ENCODE peak calls at places on chromosome 1, in nine cellular contexts. One of them, this sample, is unnamed.

GRCh38 chr1:65813956-65814355 is 21.3 kb downstream of the PDE4B start:
- DNase-seq in GM13977: no peak
- DNase-seq in foreskin keratinocyte: no peak
- DNase-seq in ovary: no peak
- DNase-seq in endodermal cell: no peak
- DNase-seq in mammary epithelial cell: peak; percentile 38
- DNase-seq in progenitor cell of endocrine pancreas: no peak
- DNase-seq in AG04449: no peak
- DNase-seq in transverse colon: no peak
- DNase-seq in this sample: no peak

GRCh38 chr1:200072636-200073285 is 45.3 kb downstream of the NR5A2 start:
- DNase-seq in progenitor cell of endocrine pancreas: no peak
- DNase-seq in foreskin keratinocyte: no peak
- DNase-seq in AG04449: no peak
- DNase-seq in endodermal cell: no peak
- DNase-seq in transverse colon: no peak
- DNase-seq in ovary: no peak
- DNase-seq in mammary epithelial cell: no peak
- DNase-seq in GM13977: no peak
- DNase-seq in this sample: no peak

GRCh38 chr1:235679005-235679404 is 29.4 kb upstream of the GNG4 start:
- DNase-seq in foreskin keratinocyte: no peak
- DNase-seq in endodermal cell: no peak
- DNase-seq in mammary epithelial cell: no peak
- DNase-seq in AG04449: no peak
- DNase-seq in ovary: no peak
- DNase-seq in transverse colon: no peak
- DNase-seq in progenitor cell of endocrine pancreas: no peak
- DNase-seq in GM13977: no peak
- DNase-seq in this sample: no peak

GRCh38 chr1:31615414-31615813 is 2.1 kb upstream of the HCRTR1 start:
- DNase-seq in GM13977: no peak
- DNase-seq in ovary: no peak
- DNase-seq in progenitor cell of endocrine pancreas: no peak
- DNase-seq in mammary epithelial cell: no peak
- DNase-seq in endodermal cell: no peak
- DNase-seq in AG04449: no peak
- DNase-seq in foreskin keratinocyte: no peak
- DNase-seq in transverse colon: no peak
- DNase-seq in this sample: no peak

GRCh38 chr1:244231572-244232315 is 180.7 kb downstream of the ZBTB18 start:
- DNase-seq in foreskin keratinocyte: no peak
- DNase-seq in AG04449: no peak
- DNase-seq in GM13977: no peak
- DNase-seq in mammary epithelial cell: peak; percentile 21
- DNase-seq in progenitor cell of endocrine pancreas: no peak
- DNase-seq in ovary: peak; percentile 21
- DNase-seq in transverse colon: no peak
- DNase-seq in endodermal cell: peak; percentile 50
- DNase-seq in this sample: no peak

GRCh38 chr1:115230281-115230680 is 107.8 kb downstream of the NGF start:
- DNase-seq in foreskin keratinocyte: no peak
- DNase-seq in transverse colon: no peak
- DNase-seq in ovary: no peak
- DNase-seq in endodermal cell: no peak
- DNase-seq in GM13977: no peak
- DNase-seq in progenitor cell of endocrine pancreas: no peak
- DNase-seq in mammary epithelial cell: peak; percentile 52
- DNase-seq in AG04449: no peak
- DNase-seq in this sample: no peak

GRCh38 chr1:214739621-214740238 is 136.7 kb downstream of the CENPF start:
- DNase-seq in GM13977: no peak
- DNase-seq in endodermal cell: no peak
- DNase-seq in progenitor cell of endocrine pancreas: no peak
- DNase-seq in foreskin keratinocyte: no peak
- DNase-seq in transverse colon: no peak
- DNase-seq in AG04449: no peak
- DNase-seq in mammary epithelial cell: no peak
- DNase-seq in ovary: no peak
- DNase-seq in this sample: no peak

GRCh38 chr1:67608661-67609571 is 76.1 kb upstream of the GADD45A start:
- DNase-seq in GM13977: no peak
- DNase-seq in ovary: no peak
- DNase-seq in endodermal cell: peak; percentile 36
- DNase-seq in transverse colon: no peak
- DNase-seq in foreskin keratinocyte: no peak
- DNase-seq in AG04449: no peak
- DNase-seq in mammary epithelial cell: no peak
- DNase-seq in progenitor cell of endocrine pancreas: no peak
- DNase-seq in this sample: no peak

GRCh38 chr1:86155807-86156561 is 588 bp downstream of the COL24A1 start:
- DNase-seq in foreskin keratinocyte: no peak
- DNase-seq in transverse colon: peak; percentile 18
- DNase-seq in ovary: peak; percentile 53
- DNase-seq in endodermal cell: peak; percentile 79
- DNase-seq in AG04449: no peak
- DNase-seq in GM13977: peak; percentile 28
- DNase-seq in mammary epithelial cell: no peak
- DNase-seq in progenitor cell of endocrine pancreas: peak; percentile 10
- DNase-seq in this sample: peak; percentile 30

GRCh38 chr1:198925575-198925974 is 286.7 kb downstream of the PTPRC start:
- DNase-seq in endodermal cell: no peak
- DNase-seq in AG04449: no peak
- DNase-seq in ovary: no peak
- DNase-seq in mammary epithelial cell: no peak
- DNase-seq in transverse colon: no peak
- DNase-seq in progenitor cell of endocrine pancreas: no peak
- DNase-seq in foreskin keratinocyte: no peak
- DNase-seq in GM13977: no peak
- DNase-seq in this sample: no peak

GRCh38 chr1:224245188-224245587 is 62.1 kb downstream of the DEGS1 start:
- DNase-seq in transverse colon: peak; percentile 53
- DNase-seq in mammary epithelial cell: no peak
- DNase-seq in foreskin keratinocyte: no peak
- DNase-seq in AG04449: no peak
- DNase-seq in progenitor cell of endocrine pancreas: no peak
- DNase-seq in ovary: no peak
- DNase-seq in GM13977: no peak
- DNase-seq in endodermal cell: no peak
- DNase-seq in this sample: peak; percentile 15

GRCh38 chr1:163655565-163655964 is 333.8 kb downstream of the NUF2 start:
- DNase-seq in foreskin keratinocyte: no peak
- DNase-seq in ovary: no peak
- DNase-seq in transverse colon: no peak
- DNase-seq in mammary epithelial cell: no peak
- DNase-seq in AG04449: no peak
- DNase-seq in GM13977: no peak
- DNase-seq in endodermal cell: no peak
- DNase-seq in progenitor cell of endocrine pancreas: no peak
- DNase-seq in this sample: no peak

GRCh38 chr1:11384170-11384554 is 94.8 kb upstream of the DISP3 start:
- DNase-seq in ovary: no peak
- DNase-seq in endodermal cell: no peak
- DNase-seq in foreskin keratinocyte: peak; percentile 50
- DNase-seq in AG04449: no peak
- DNase-seq in progenitor cell of endocrine pancreas: no peak
- DNase-seq in GM13977: no peak
- DNase-seq in mammary epithelial cell: peak; percentile 52
- DNase-seq in transverse colon: no peak
- DNase-seq in this sample: no peak

DNA sequence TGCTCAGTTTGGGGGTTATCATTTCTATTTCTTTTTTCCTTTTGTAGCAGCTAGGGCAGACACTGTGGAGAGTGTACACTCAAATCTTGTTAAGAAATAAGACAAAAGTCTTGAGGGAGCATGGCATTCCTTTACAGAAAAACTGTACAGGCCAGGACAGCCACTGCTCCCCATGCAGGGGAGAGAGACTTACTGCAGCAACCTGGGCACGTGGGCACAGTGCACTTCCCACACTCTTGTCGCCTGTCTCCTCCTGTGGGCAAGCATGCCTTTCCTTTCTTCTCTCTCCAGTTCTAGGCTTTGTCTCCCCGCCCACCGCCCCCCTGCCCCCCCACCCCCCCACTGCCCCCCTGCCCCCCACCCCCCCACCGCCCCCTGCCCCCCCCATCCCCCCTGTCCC is 51.9 kb downstream of the PHC2 start:
- DNase-seq in progenitor cell of endocrine pancreas: no peak
- DNase-seq in AG04449: no peak
- DNase-seq in GM13977: no peak
- DNase-seq in foreskin keratinocyte: no peak
- DNase-seq in transverse colon: no peak
- DNase-seq in endodermal cell: no peak
- DNase-seq in ovary: no peak
- DNase-seq in mammary epithelial cell: no peak
- DNase-seq in this sample: no peak
- TF ChIP-seq CTCF in progenitor cell of endocrine pancreas: no peak
- TF ChIP-seq CTCF in AG04449: no peak
- TF ChIP-seq CTCF in GM13977: no peak
- TF ChIP-seq CTCF in foreskin keratinocyte: no peak
- TF ChIP-seq CTCF in transverse colon: no peak
- TF ChIP-seq CTCF in endodermal cell: peak; percentile 38
- TF ChIP-seq CTCF in ovary: no peak
- TF ChIP-seq CTCF in mammary epithelial cell: peak; percentile 15
- TF ChIP-seq CTCF in this sample: no peak

DNA sequence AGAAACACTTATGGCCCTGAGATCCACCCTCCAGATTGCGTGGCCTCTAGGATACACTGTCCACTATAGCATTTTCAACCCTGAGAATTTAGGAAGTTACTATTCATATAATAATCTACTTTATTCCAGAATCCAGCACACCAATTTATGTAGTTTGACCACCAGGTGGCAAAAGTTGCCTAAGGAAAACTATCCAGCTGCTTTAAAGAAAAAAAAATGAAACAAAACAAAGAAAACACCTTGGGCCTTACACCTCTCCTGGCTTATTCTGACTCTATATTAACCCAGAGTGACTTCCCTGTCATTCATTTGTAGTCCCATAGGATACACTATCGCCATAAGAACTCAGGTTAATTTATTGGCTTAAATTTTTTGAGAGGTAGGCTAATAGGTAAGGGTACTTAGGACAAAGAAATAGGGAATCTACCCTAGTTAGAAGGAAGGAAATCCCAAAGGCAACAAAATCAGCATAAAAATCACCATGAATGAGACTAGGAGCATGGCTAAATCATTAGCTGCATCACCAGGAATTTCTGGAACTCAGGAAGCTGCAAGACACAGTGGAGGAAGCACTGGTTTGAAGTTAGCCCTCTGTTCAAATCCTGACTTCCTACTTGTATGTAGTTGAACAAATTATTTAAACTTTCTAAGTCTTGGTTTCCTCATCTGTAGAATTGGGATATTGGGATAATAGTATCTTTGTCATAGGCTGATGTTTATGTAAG is 107.5 kb downstream of the SPAG17 start:
- DNase-seq in AG04449: no peak
- DNase-seq in transverse colon: no peak
- DNase-seq in endodermal cell: peak; percentile 57
- DNase-seq in mammary epithelial cell: peak; percentile 28
- DNase-seq in progenitor cell of endocrine pancreas: no peak
- DNase-seq in foreskin keratinocyte: no peak
- DNase-seq in ovary: no peak
- DNase-seq in GM13977: no peak
- DNase-seq in this sample: peak; percentile 10
- TF ChIP-seq CTCF in AG04449: peak; percentile 15
- TF ChIP-seq CTCF in transverse colon: peak; percentile 40
- TF ChIP-seq CTCF in endodermal cell: peak; percentile 87
- TF ChIP-seq CTCF in mammary epithelial cell: peak; percentile 61
- TF ChIP-seq CTCF in progenitor cell of endocrine pancreas: peak; percentile 71
- TF ChIP-seq CTCF in foreskin keratinocyte: peak; percentile 71
- TF ChIP-seq CTCF in ovary: no peak
- TF ChIP-seq CTCF in GM13977: peak; percentile 34
- TF ChIP-seq CTCF in this sample: peak; percentile 83

GRCh38 chr1:178544531-178544930 is 31.6 kb downstream of the TEX35 start:
- DNase-seq in endodermal cell: no peak
- DNase-seq in GM13977: no peak
- DNase-seq in progenitor cell of endocrine pancreas: no peak
- DNase-seq in mammary epithelial cell: no peak
- DNase-seq in transverse colon: no peak
- DNase-seq in ovary: no peak
- DNase-seq in foreskin keratinocyte: peak; percentile 37
- DNase-seq in AG04449: no peak
- DNase-seq in this sample: no peak

GRCh38 chr1:178551940-178552339 is 39.0 kb downstream of the TEX35 start:
- DNase-seq in GM13977: no peak
- DNase-seq in AG04449: no peak
- DNase-seq in transverse colon: no peak
- DNase-seq in ovary: no peak
- DNase-seq in progenitor cell of endocrine pancreas: no peak
- DNase-seq in endodermal cell: no peak
- DNase-seq in mammary epithelial cell: no peak
- DNase-seq in foreskin keratinocyte: no peak
- DNase-seq in this sample: no peak

GRCh38 chr1:178551307-178551706 is 38.4 kb downstream of the TEX35 start:
- DNase-seq in foreskin keratinocyte: no peak
- DNase-seq in mammary epithelial cell: no peak
- DNase-seq in GM13977: no peak
- DNase-seq in transverse colon: no peak
- DNase-seq in ovary: no peak
- DNase-seq in progenitor cell of endocrine pancreas: no peak
- DNase-seq in endodermal cell: no peak
- DNase-seq in AG04449: no peak
- DNase-seq in this sample: no peak

GRCh38 chr1:178552856-178553255 is 39.9 kb downstream of the TEX35 start:
- DNase-seq in AG04449: no peak
- DNase-seq in transverse colon: no peak
- DNase-seq in foreskin keratinocyte: no peak
- DNase-seq in progenitor cell of endocrine pancreas: no peak
- DNase-seq in GM13977: no peak
- DNase-seq in mammary epithelial cell: no peak
- DNase-seq in ovary: no peak
- DNase-seq in endodermal cell: no peak
- DNase-seq in this sample: no peak

DNA sequence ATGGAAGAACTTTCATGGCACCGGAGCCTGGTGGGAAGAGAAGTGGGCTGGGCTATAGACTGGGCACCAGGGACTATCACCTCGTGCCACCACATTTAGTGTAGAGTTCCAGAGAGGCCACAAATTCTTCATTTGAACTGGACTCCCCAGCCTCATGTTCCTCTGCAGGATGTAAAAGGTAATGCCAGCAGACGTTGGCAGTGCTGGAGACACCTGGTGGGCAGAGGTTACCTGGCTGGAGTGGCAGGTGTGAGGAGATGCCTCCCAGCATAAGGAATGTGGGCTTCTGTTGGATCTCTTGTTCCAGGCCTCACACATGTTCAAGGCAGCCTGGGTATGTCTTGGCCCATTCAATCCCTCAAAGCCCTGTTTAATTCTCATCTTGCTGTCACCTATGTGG is 35.2 kb downstream of the TEX35 start:
- DNase-seq in GM13977: no peak
- DNase-seq in transverse colon: no peak
- DNase-seq in foreskin keratinocyte: no peak
- DNase-seq in AG04449: no peak
- DNase-seq in ovary: no peak
- DNase-seq in mammary epithelial cell: no peak
- DNase-seq in endodermal cell: no peak
- DNase-seq in progenitor cell of endocrine pancreas: no peak
- DNase-seq in this sample: no peak
- TF ChIP-seq CTCF in GM13977: no peak
- TF ChIP-seq CTCF in transverse colon: no peak
- TF ChIP-seq CTCF in foreskin keratinocyte: peak; percentile 17
- TF ChIP-seq CTCF in AG04449: no peak
- TF ChIP-seq CTCF in ovary: no peak
- TF ChIP-seq CTCF in mammary epithelial cell: no peak
- TF ChIP-seq CTCF in endodermal cell: peak; percentile 54
- TF ChIP-seq CTCF in progenitor cell of endocrine pancreas: no peak
- TF ChIP-seq CTCF in this sample: no peak

GRCh38 chr1:203055166-203055799 is 29.0 kb downstream of the PPFIA4 start:
- DNase-seq in GM13977: no peak
- DNase-seq in mammary epithelial cell: no peak
- DNase-seq in ovary: no peak
- DNase-seq in progenitor cell of endocrine pancreas: no peak
- DNase-seq in endodermal cell: peak; percentile 86
- DNase-seq in foreskin keratinocyte: no peak
- DNase-seq in transverse colon: no peak
- DNase-seq in AG04449: no peak
- DNase-seq in this sample: no peak
- TF ChIP-seq CTCF in GM13977: no peak
- TF ChIP-seq CTCF in mammary epithelial cell: no peak
- TF ChIP-seq CTCF in ovary: no peak
- TF ChIP-seq CTCF in progenitor cell of endocrine pancreas: peak; percentile 9
- TF ChIP-seq CTCF in endodermal cell: peak; percentile 73
- TF ChIP-seq CTCF in foreskin keratinocyte: peak; percentile 5
- TF ChIP-seq CTCF in transverse colon: no peak
- TF ChIP-seq CTCF in AG04449: no peak
- TF ChIP-seq CTCF in this sample: no peak